ENCODE peak calls at places on chromosomes 2 and 18, in six cellular contexts. W is tibial artery; I is tibial nerve; L is neuronal stem cell; K is body of pancreas; D is effector memory CD4-positive, alpha-beta T cell. Y is an unnamed sample. For H3K9me3, the result is how much of the 10 kb centered on the place peaks cover.

GRCh38 chr2:156437272-156437671 is 1.1 kb downstream of the GPD2 start:
- DNase-seq in W (peak), I (peak), L (no peak), D (no peak), K (peak), Y (no peak)

GRCh38 chr2:74696758-74697327 is 42.8 kb downstream of the SEMA4F start:
- DNase-seq in L (no peak), W (no peak), D (no peak), I (no peak), K (no peak), Y (no peak)

GRCh38 chr2:96470636-96471035 is 34.5 kb downstream of the NEURL3 start:
- DNase-seq in I (peak), W (peak), L (peak), K (peak), D (no peak), Y (peak)

GRCh38 chr2:17877811-17878221 is 651 bp upstream of the KCNS3 start:
- DNase-seq in W (peak), L (peak), I (peak), D (no peak), K (peak), Y (peak)

GRCh38 chr2:100367163-100367562 is 44.9 kb upstream of the LONRF2 start:
- DNase-seq in I (no peak), W (no peak), K (no peak), D (no peak), L (no peak), Y (no peak)

GRCh38 chr2:98502556-98503335 is 58.1 kb downstream of the INPP4A start:
- DNase-seq in I (no peak), W (no peak), L (peak), K (no peak), D (no peak), Y (no peak)

GRCh38 chr2:64640153-64641044 is 13.3 kb downstream of the SERTAD2 start:
- DNase-seq in I (no peak), L (no peak), D (no peak), K (no peak), W (no peak), Y (peak)

GRCh38 chr18:62152844-62153243 is 34.0 kb downstream of the PIGN start:
- DNase-seq in W (no peak), L (no peak), D (no peak), K (no peak), I (no peak), Y (no peak)

GRCh38 chr2:184463866-184464248 is 134.5 kb upstream of the ZNF804A start:
- DNase-seq in L (no peak), K (no peak), D (no peak), W (no peak), I (no peak), Y (no peak)

GRCh38 chr2:45505138-45505537 is 105.9 kb downstream of the SRBD1 start:
- DNase-seq in W (no peak), L (no peak), D (no peak), K (no peak), I (no peak), Y (no peak)

GRCh38 chr18:12928149-12928548 is 19.7 kb upstream of the SEH1L start:
- DNase-seq in K (no peak), L (no peak), I (no peak), D (no peak), W (no peak), Y (no peak)

GRCh38 chr2:98654702-98655488 is 46.5 kb downstream of the UNC50 start:
- DNase-seq in D (no peak), I (peak), W (peak), L (no peak), K (no peak), Y (no peak)

GRCh38 chr2:166057363-166058169 is 70.3 kb downstream of the SCN1A start:
- DNase-seq in I (no peak), K (no peak), D (no peak), W (no peak), L (peak), Y (no peak)

GRCh38 chr2:204050681-204051080 is 114.1 kb downstream of the ICOS start:
- DNase-seq in D (no peak), L (no peak), I (no peak), K (no peak), W (no peak), Y (no peak)

GRCh38 chr2:17894551-17894950 is 16.1 kb downstream of the KCNS3 start:
- DNase-seq in K (peak), I (no peak), D (no peak), W (no peak), L (no peak), Y (no peak)

GRCh38 chr2:172249336-172249735 is 146.6 kb upstream of the DLX2 start:
- DNase-seq in L (no peak), K (no peak), I (no peak), W (no peak), D (no peak), Y (no peak)

GRCh38 chr2:168583710-168584521 is 127.8 kb downstream of the CERS6 start:
- DNase-seq in W (no peak), K (peak), I (peak), D (no peak), L (no peak), Y (no peak)

GRCh38 chr2:132424526-132425121 is 8.0 kb downstream of the GPR39 start:
- DNase-seq in I (peak), L (no peak), D (no peak), K (peak), W (no peak), Y (no peak)

GRCh38 chr2:7102831-7103230 is 185.6 kb downstream of the RNF144A start:
- DNase-seq in D (no peak), L (no peak), W (no peak), I (no peak), K (no peak), Y (no peak)

GRCh38 chr18:24019641-24020331 is 5.2 kb downstream of the TTC39C start:
- DNase-seq in L (no peak), W (no peak), D (peak), I (no peak), K (no peak), Y (no peak)

GRCh38 chr2:167294031-167294774 is 405.9 kb downstream of the XIRP2 start:
- DNase-seq in D (no peak), K (peak), I (peak), L (peak), W (no peak), Y (peak)

GRCh38 chr2:74181739-74182138 is 3.1 kb upstream of the MOB1A start:
- DNase-seq in D (no peak), L (no peak), W (peak), I (peak), K (peak), Y (peak)

GRCh38 chr2:162686336-162686735 is 152.2 kb downstream of the KCNH7 start:
- DNase-seq in K (no peak), L (no peak), D (no peak), I (no peak), W (no peak), Y (no peak)

GRCh38 chr18:35511428-35511827 is 13.7 kb upstream of the INO80C start:
- DNase-seq in L (no peak), D (no peak), W (no peak), I (no peak), K (no peak), Y (no peak)
- H3K4me3 ChIP-seq in L (no peak), D (no peak), W (no peak), I (no peak), K (no peak), Y (no peak)

DNA sequence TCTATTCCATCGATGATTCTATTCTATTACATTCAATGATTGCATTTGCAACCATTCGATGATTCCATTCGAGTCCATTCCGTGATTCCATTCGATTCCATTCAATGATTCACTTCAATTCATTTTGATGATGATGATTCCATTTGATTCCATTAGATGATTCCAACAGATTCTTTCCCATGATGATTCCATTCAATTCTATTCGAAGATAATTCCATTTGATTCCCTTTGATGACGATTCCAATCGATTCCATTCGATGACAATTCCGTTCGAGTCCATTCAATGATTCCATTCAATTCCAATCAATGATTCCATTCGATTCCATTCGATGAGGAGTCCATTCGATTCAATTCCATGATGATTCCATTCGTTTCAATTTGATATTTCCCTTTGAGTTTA is 1088.8 kb downstream of the RPIA start:
- DNase-seq in L (no peak), D (no peak), K (no peak), W (no peak), I (no peak), Y (no peak)
- H3K9me3 ChIP-seq in L (under half), D (under half), K (under half), W (under half), I (half or more), Y (under half)

GRCh38 chr2:10971855-10972348 is 60.2 kb downstream of the KCNF1 start:
- DNase-seq in I (no peak), L (peak), K (no peak), W (no peak), D (no peak), Y (no peak)
- H3K27ac ChIP-seq in I (no peak), L (peak), K (no peak), W (no peak), D (no peak), Y (no peak)

DNA sequence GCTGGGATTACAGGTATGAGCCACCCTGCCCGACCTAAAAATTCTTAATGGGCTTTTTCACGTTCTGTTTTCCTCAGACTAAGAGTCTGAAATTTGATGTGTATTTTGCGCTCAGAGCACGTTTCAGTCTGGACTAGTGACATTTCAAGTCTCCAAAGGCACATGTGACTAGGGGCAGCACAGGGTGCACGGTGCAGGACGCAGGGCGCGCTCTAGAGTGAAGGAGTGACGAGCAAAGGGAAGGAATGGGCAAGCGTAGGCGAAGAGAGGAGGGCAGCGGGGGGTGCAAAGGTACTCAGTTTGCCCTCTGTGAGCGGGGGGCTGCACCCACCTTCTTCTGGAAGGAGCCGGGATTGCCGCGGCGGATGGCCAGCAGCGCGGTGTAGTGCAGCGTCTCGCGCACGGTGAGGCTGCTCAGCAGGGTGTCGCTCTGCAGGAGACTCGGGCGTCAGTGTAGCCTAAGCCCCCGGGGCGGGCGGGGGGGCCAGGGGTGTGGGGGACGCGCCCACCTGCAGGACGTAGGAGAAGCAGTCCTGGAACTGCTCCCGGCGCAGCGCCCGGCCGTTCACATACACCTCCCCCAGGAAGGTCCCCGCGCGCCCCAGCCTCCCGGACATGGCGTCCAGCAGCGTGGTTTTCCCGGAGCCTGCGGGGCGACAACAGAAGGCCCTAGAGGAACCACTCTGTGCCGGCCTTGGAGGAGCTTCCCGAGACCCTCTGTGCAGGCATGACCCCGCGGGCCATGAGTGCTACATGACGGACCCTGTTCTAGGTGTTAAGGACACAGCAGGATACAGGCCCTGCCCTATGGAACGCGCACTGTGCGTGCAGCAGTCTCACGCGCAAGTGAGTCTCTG is 7.0 kb downstream of the ABCG5 start:
- DNase-seq in W (no peak), I (no peak), L (no peak), K (no peak), D (no peak), Y (peak)
- H3K4me3 ChIP-seq in W (peak), I (no peak), L (no peak), K (no peak), D (no peak), Y (peak)

DNA sequence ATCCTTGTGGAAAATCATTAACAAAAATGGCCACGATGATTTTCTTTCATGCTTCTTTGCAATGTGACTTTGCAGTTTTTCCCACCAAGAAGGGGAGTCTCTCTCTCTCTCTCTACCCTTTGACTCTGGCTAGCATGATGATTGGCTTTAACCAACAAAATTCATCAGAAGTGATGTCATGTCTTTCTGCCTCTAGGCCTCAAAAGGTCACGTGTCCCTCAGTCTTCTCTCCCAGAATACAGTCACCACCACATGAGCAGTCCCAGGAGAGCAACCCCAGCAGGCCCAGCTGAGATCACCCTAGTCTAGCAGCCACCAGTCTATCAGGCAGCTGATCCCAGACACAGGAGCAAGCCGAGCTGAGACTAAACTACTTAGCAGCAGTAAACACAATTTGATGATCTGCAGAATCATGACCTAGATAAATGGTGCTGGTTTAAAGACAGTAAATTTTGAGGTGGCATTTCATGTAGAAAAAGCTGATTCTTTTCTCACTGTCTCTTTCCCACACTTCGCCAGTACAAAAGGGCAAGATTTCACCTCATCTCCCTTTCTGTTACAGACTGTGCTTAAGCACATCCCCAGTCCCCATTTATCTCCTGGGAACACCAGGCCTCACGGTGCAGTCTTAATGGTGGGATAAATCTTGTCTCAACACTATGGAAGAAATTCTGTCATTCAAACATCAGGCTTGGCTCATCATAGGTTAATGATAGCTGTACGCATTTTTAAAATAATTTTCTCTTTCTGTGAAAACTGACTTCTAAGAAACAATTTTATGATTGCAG is 132.7 kb downstream of the SCG2 start:
- DNase-seq in W (peak), K (peak), L (no peak), D (no peak), I (peak), Y (peak)
- H3K9me3 ChIP-seq in W (under half), K (under half), L (under half), D (under half), I (under half), Y (under half)

GRCh38 chr2:130336150-130336876 is 6.4 kb upstream of the IMP4 start:
- DNase-seq in L (no peak), I (no peak), W (no peak), K (no peak), D (no peak), Y (no peak)

GRCh38 chr2:130337735-130338325 is 4.9 kb upstream of the IMP4 start:
- DNase-seq in D (no peak), I (no peak), W (no peak), L (no peak), K (no peak), Y (no peak)

GRCh38 chr2:130335226-130335625 is 7.5 kb upstream of the IMP4 start:
- DNase-seq in W (no peak), L (no peak), D (no peak), I (no peak), K (no peak), Y (no peak)

GRCh38 chr2:130338793-130339345 is 3.8 kb upstream of the IMP4 start:
- DNase-seq in L (no peak), K (no peak), I (no peak), D (no peak), W (no peak), Y (no peak)

DNA sequence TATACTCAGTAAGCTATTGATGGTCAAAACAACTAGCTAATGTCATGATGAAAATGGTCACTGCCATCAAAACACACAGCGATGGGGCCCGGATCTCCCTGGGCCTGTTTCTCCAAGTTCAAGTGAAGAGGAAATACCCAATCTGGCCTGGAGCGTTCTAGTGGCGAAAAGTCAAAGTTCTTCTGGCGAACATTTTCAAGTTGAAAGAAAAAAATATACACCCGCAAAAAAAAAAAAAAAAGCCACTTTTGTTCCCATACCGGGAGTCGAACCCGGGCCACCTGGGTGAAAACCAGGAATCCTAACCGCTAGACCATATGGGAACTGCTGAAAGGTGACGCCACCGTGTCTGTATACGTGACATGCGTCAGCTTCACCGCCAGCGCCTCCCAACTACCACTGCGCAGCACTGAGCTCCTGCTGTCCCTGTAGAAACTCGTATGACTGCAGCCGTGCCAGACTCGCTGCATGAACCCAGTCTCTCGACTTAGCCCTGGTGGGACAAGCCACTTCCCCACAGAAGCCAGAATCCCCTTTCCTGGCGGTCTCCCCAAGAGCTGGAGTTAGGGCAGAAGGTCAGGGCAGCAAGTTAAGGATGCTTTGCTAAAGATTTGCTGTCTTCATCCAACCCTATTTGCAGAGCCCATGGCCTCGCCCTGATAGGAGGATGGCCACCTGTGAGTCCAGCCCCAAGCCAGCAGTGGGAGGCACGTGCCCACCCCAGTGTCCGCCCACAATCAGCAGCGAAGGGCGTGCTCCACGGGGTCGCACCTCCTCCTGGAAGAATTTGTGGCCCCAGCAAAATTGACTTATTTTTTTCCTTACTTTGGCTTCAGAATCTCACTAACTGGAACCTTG is 5.6 kb upstream of the IMP4 start:
- DNase-seq in I (peak), W (peak), D (no peak), K (peak), L (peak), Y (no peak)
- H3K27ac ChIP-seq in I (no peak), W (peak), D (no peak), K (peak), L (peak), Y (no peak)

DNA sequence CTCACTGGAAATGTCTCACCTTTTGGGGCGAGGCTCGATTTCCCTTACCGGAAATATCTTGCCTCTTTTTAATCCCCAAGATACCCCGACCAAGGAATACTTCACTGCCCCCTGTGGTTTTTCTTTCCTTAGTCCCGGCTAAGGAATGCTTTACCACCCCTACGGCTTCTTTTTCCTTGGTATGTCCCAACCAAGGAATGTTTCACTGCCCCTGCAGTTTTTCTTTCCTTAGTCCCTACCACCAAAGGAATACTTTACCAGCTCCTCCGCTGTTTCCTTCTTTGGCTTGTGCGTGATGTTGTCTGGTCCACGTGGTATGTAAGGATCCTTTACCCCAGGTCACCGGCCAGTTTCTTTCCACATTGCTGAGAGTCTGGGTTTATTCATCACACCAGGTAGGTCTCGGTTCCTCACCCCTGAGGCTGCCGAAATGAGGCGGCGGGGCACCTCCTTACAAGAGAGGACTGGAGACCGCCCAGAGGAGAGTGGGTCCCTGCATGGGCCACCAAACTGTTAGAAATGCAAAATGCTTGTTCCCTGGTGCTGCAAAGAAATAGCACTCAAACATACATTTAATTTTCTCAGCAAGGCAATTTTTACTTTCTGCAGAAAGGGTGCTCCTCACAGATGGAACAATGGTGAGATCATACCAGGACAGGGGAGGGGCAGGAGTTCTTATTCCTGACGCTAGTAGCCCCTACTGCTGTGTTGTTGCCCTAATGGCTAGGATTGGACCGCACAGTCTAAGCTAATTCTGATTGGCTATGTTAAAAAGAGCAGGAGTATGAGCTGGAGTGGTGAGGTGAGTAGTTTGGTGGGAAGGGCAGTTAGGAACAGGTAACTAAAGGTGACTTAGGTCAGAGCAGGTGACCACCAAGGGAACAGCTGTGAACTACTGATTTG is 33.4 kb upstream of the CLASP1 start:
- DNase-seq in K (no peak), I (no peak), L (no peak), D (no peak), W (no peak), Y (no peak)
- H3K4me3 ChIP-seq in K (no peak), I (no peak), L (no peak), D (no peak), W (no peak), Y (no peak)

Y was measured in testis.